ENCODE peak calls at places on chromosome 18, in five cellular contexts. N is neural progenitor cell, J is HCT116, B is GM23338, X is hepatocyte. I is an unnamed sample.

GRCh38 chr18:48249841-48250240 is 159.3 kb downstream of the ZBTB7C start:
- DNase-seq in N (no peak), J (no peak), B (no peak), X (no peak), I (no peak)

GRCh38 chr18:2878656-2879330 is 32.0 kb downstream of the EMILIN2 start:
- DNase-seq in N (no peak), J (no peak), B (no peak), X (no peak), I (no peak)

GRCh38 chr18:34929336-34929780 is 111.9 kb upstream of the MAPRE2 start:
- DNase-seq in N (no peak), J (peak), B (no peak), X (peak), I (no peak)

GRCh38 chr18:24878289-24878688 is 417.9 kb downstream of the HRH4 start:
- DNase-seq in N (peak), J (no peak), B (peak), X (peak), I (no peak)

GRCh38 chr18:36600548-36600947 is 228.3 kb downstream of the TPGS2 start:
- DNase-seq in N (no peak), J (no peak), B (no peak), X (no peak), I (no peak)

GRCh38 chr18:47247036-47247832 is 4.2 kb downstream of the SKOR2 start:
- DNase-seq in N (peak), J (no peak), B (peak), X (peak), I (no peak)

GRCh38 chr18:45841765-45842442 is 16.4 kb downstream of the SIGLEC15 start:
- DNase-seq in N (no peak), J (no peak), B (no peak), X (no peak), I (no peak)

GRCh38 chr18:49021433-49022129 is 70.8 kb upstream of the SMAD7 start:
- DNase-seq in N (peak), J (peak), B (peak), X (peak), I (peak)

DNA sequence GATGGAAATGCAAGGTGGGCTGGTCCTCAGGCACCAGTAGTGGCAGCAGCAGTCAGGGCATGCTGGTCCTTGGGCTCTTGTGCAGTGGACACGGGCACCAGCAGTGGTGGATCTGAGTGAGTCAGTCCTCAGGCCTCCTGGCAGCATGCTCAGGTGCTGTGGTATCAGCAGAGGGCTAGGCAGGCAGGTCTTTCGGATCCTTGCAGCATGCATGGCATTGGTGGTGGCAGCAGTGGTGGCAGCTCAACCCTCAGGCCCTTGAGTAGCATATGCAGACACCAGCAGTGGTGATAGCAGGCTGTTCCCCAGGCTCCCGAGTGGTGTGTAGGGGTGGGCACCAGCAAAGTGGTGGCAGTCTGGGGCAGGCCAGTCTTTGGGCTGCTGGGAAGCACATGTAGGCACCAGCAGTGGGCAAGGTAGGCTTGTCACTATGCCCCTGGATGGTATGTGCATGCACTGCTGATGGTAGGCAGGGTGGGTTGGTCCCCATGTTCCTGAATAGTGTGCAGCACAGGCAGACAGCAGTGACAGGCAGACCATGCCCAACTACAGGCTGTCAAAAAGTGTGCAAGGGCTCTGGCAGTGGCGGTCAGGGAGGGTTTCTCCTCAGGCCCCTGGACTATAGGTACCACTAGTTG is 606.0 kb downstream of the ADCYAP1 start:
- DNase-seq in N (no peak), J (no peak), B (no peak), X (no peak), I (no peak)
- TF ChIP-seq EZH2 in N (no peak), J (no peak), B (no peak), X (no peak), I (no peak)

DNA sequence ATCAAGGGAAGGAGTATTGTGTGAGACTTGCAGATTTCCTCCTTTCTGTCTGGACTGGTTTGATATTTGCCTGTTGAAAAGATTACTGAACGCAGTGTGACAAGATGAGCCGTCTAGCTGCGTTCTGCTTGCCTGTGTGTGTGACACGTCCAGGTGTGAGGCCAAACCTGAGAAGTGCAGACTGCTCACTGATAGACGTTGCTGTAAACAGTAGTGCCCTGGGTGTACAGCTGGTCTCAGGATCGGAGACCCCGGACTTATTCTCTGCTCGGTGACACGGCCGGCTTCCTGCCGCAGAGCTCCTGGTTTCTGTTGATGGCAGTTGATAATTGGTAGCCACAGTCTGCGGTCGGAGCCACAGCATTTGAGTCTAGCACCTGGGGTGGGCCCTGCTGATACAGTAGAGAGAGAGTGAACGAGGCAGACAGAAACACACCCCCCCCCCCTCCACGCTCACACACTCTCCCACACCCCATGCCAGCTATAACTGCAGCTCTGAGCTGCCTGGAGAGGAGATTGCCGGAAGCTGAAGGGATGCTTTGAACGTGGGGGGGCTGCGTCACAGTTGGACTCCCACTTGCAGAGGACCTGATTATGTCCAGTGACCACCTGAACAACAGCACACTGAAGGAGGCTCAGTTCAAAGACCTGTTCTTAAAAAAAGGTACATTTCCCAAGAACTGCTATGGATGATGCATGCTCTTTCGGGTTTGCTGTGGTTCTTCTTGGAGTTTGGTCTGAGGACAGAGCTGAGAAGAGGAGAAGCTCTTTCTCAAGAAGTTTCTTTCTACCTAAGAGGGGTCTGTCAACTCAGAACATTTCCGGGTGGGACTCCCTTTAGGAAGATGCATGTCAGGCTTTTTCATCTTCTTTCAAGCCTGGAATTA is 114.0 kb downstream of the FAM210A start:
- DNase-seq in N (no peak), J (no peak), B (no peak), X (no peak), I (no peak)
- H2AFZ ChIP-seq in N (peak), J (no peak), B (peak), X (no peak), I (peak)

DNA sequence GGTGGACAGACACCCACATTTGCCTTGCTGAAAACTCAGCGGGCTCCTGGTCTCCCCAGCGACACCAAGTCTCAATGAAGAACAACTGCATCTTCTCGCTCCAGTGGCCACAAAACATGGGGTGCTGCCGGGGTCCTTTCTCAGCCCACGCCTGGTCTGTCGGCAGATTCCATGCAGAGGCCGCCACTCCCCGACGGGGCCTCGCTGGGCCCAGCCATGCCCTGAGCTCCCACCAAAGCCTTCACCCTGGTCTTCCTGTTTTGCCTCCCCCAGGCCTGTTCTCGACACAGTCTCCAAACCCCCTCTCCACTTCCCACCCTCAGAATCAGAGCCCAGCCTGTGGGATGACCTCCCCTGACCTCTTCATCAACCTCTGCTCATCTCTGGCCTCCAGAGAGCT is 31.2 kb downstream of the DIPK1C start:
- DNase-seq in N (no peak), J (no peak), B (no peak), X (no peak), I (no peak)
- TF ChIP-seq EZH2 in N (no peak), J (no peak), B (no peak), X (no peak), I (no peak)

DNA sequence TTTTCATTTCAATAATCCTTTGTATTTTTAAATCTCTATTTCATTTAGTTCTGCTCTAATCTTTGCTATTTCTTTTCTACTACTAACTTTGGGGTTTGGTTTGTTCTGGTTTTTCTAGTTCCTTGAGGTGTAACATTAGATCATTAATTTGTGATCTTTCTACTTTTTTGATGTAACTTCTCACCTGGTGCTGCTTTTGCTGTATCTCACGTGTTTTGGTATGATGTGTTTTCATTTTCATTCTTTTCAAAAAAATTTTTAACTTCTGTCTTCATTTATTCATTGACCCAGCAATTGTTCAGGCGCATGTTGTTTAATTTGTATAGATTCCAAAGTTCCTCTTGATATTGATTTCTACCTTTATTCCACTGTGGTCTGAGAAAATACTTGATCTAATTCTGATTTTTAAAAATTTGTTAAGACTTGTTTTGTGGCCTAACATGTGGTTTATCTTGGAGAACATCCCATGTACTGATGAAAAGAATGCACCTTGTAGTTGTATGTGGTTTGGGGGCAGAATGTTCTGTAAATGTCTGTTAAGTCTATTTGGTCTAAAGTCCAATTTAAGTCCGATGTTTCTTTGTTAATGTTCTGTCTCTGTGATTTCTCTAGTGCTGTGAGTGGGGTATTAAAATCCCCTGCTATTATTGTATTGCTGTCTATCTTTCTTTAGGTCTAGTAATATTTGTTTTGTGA is 17.3 kb upstream of the MALT1 start:
- DNase-seq in N (no peak), J (no peak), B (no peak), X (no peak), I (no peak)
- H2AFZ ChIP-seq in N (no peak), J (peak), B (no peak), X (no peak), I (no peak)